ENCODE peak calls at places on chromosome 3, in eight cellular contexts. W is tibial artery; Y is kidney epithelial cell; Q is CD8-positive, alpha-beta T cell; H is CD8-positive, alpha-beta memory T cell; O is ovary; K is left lung; F is HCT116. J is an unnamed sample.

GRCh38 chr3:142211034-142211433 is 14.4 kb downstream of the GK5 start:
- DNase-seq in W (no peak), Y (no peak), Q (no peak), H (no peak), O (no peak), K (no peak), F (no peak), J (no peak)

GRCh38 chr3:32685604-32686185 is 707 bp downstream of the CNOT10 start:
- DNase-seq in W (no peak), Y (no peak), Q (no peak), H (no peak), O (no peak), K (no peak), F (no peak), J (no peak)

GRCh38 chr3:66504761-66505641 is 4.2 kb upstream of the LRIG1 start:
- DNase-seq in W (no peak), Y (no peak), Q (no peak), H (no peak), O (no peak), K (no peak), F (no peak), J (no peak)

GRCh38 chr3:141659821-141660597 is 78.1 kb upstream of the RNF7 start:
- DNase-seq in W (peak; percentile 84), Y (no peak), Q (no peak), H (no peak), O (peak; percentile 66), K (peak; percentile 68), F (no peak), J (peak; percentile 79)

GRCh38 chr3:45613781-45614180 is 19.2 kb downstream of the LIMD1 start:
- DNase-seq in W (no peak), Y (no peak), Q (no peak), H (no peak), O (no peak), K (peak; percentile 7), F (no peak), J (no peak)

GRCh38 chr3:171842864-171843511 is at the start of gene TMEM212:
- DNase-seq in W (no peak), Y (no peak), Q (no peak), H (no peak), O (no peak), K (no peak), F (no peak), J (no peak)

GRCh38 chr3:107962946-107963345 is 127.9 kb downstream of the CD47 start:
- DNase-seq in W (no peak), Y (peak; percentile 61), Q (no peak), H (no peak), O (no peak), K (no peak), F (no peak), J (no peak)

GRCh38 chr3:4600526-4600925 is 107.4 kb downstream of the ITPR1 start:
- DNase-seq in W (no peak), Y (no peak), Q (no peak), H (no peak), O (no peak), K (no peak), F (no peak), J (no peak)

GRCh38 chr3:29099296-29099695 is 181.6 kb upstream of the RBMS3 start:
- DNase-seq in W (no peak), Y (no peak), Q (no peak), H (no peak), O (no peak), K (no peak), F (no peak), J (peak; percentile 41)

GRCh38 chr3:140629351-140630137 is 48.3 kb upstream of the TRIM42 start:
- DNase-seq in W (no peak), Y (peak; percentile 91), Q (no peak), H (no peak), O (no peak), K (no peak), F (no peak), J (no peak)

GRCh38 chr3:30779686-30780287 is 114.7 kb downstream of the GADL1 start:
- DNase-seq in W (no peak), Y (no peak), Q (no peak), H (no peak), O (no peak), K (no peak), F (peak; percentile 16), J (no peak)

GRCh38 chr3:59341441-59341840 is 291.6 kb upstream of the CFAP20DC start:
- DNase-seq in W (no peak), Y (no peak), Q (no peak), H (no peak), O (no peak), K (no peak), F (no peak), J (no peak)

GRCh38 chr3:122984650-122985049 is 42.9 kb downstream of the SEMA5B start:
- DNase-seq in W (no peak), Y (no peak), Q (no peak), H (no peak), O (no peak), K (no peak), F (no peak), J (no peak)

GRCh38 chr3:10982782-10983181 is 9.8 kb upstream of the SLC6A1 start:
- DNase-seq in W (no peak), Y (no peak), Q (no peak), H (no peak), O (no peak), K (no peak), F (peak; percentile 59), J (no peak)

GRCh38 chr3:72300621-72301020 is 515.7 kb upstream of the PROK2 start:
- DNase-seq in W (no peak), Y (no peak), Q (no peak), H (no peak), O (no peak), K (no peak), F (no peak), J (no peak)

GRCh38 chr3:139301654-139302053 is 42.2 kb upstream of the MRPS22 start:
- DNase-seq in W (no peak), Y (no peak), Q (no peak), H (no peak), O (no peak), K (no peak), F (no peak), J (no peak)

GRCh38 chr3:40073310-40074007 is 236.0 kb upstream of the EIF1B start:
- DNase-seq in W (no peak), Y (no peak), Q (no peak), H (no peak), O (no peak), K (no peak), F (peak; percentile 0), J (no peak)

GRCh38 chr3:70358978-70359580 is 46.6 kb upstream of the MDFIC2 start:
- DNase-seq in W (no peak), Y (peak; percentile 19), Q (no peak), H (no peak), O (no peak), K (no peak), F (peak; percentile 0), J (no peak)

GRCh38 chr3:8713901-8714759 is 19.5 kb upstream of the CAV3 start:
- DNase-seq in W (no peak), Y (no peak), Q (no peak), H (no peak), O (no peak), K (no peak), F (peak; percentile 24), J (no peak)
- H3K27me3 ChIP-seq in W (no peaks in the 10 kb centered on the region), Y (no peaks in the 10 kb centered on the region), Q (no peaks in the 10 kb centered on the region), H (no peaks in the 10 kb centered on the region), O (no peaks in the 10 kb centered on the region), K (no peaks in the 10 kb centered on the region), F (no peaks in the 10 kb centered on the region), J (no peaks in the 10 kb centered on the region)

DNA sequence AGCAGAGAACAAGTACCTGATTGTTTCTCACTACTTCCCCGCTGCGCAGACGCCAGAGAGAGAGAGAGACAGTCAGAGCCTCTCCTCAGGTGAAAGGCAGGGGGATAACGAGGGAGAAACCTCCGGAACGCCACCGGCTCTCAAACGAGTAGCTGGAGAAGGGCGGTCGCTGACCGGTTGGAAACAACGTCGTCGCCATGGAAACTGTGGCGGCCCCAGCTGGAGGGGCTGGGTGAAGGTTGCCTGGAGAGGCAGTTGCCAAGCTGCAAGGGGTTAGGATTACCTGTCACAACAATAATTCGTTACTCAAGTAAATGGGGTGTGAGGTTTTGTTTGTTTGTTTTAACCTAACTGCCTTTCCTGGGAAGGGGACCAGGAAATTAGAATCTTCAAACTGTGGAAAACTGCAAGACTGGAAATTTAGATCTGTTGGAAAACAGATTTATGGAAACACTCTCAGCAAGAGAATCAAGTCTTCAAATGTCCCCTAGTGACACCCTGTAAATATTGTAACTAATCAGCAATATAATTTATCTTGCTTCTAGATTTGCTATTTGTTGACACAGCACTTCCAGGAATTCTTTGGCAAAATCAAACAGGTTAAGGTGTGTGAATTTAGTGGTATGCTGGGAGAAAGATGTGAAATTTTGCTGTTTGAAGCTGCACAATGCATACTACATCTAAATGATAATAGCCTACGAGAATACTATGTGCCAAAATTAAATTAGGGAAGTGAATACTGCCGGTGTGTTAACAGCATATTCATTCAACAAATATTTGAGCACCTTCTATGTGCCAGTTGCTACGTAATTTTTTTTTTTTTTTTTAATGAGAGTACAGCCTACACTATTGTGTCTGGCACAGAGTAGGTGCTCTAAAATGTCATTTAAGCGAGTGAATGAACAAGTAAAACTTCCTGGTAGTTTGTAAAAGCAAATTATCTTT is at the start of gene DNAH12:
- DNase-seq in W (no peak), Y (peak; percentile 29), Q (no peak), H (no peak), O (peak; percentile 63), K (peak; percentile 56), F (no peak), J (peak; percentile 80)
- H3K4me3 ChIP-seq in W (no peak within 1 kb of the TSS), Y (peak within 1 kb of the TSS; percentile 46), Q (no peak within 1 kb of the TSS), H (no peak within 1 kb of the TSS), O (no peak within 1 kb of the TSS), K (peak within 1 kb of the TSS; percentile 16), F (no peak within 1 kb of the TSS), J (no peak within 1 kb of the TSS)

GRCh38 chr3:187903697-187904096 is 158.4 kb upstream of the BCL6 start:
- DNase-seq in W (no peak), Y (no peak), Q (no peak), H (no peak), O (no peak), K (no peak), F (no peak), J (no peak)
- H3K27me3 ChIP-seq in W (no peaks in the 10 kb centered on the region), Y (no peaks in the 10 kb centered on the region), Q (no peaks in the 10 kb centered on the region), H (no peaks in the 10 kb centered on the region), O (no peaks in the 10 kb centered on the region), K (no peaks in the 10 kb centered on the region), F (no peaks in the 10 kb centered on the region), J (no peaks in the 10 kb centered on the region)

GRCh38 chr3:52298147-52299098 is 10.8 kb downstream of the GLYCTK start:
- DNase-seq in W (no peak), Y (no peak), Q (no peak), H (no peak), O (peak; percentile 60), K (no peak), F (no peak), J (no peak)

GRCh38 chr3:52301042-52301441 is 13.4 kb downstream of the GLYCTK start:
- DNase-seq in W (no peak), Y (no peak), Q (no peak), H (no peak), O (no peak), K (no peak), F (no peak), J (no peak)

GRCh38 chr3:52297242-52298146 is 9.9 kb downstream of the GLYCTK start:
- DNase-seq in W (no peak), Y (no peak), Q (no peak), H (no peak), O (no peak), K (no peak), F (no peak), J (no peak)

GRCh38 chr3:52299247-52299657 is 11.6 kb downstream of the GLYCTK start:
- DNase-seq in W (no peak), Y (no peak), Q (no peak), H (no peak), O (no peak), K (no peak), F (no peak), J (no peak)

GRCh38 chr3:52299815-52300611 is 12.4 kb downstream of the GLYCTK start:
- DNase-seq in W (no peak), Y (no peak), Q (no peak), H (no peak), O (peak; percentile 77), K (peak; percentile 58), F (no peak), J (no peak)
- H3K4me3 ChIP-seq in W (no peak overlapping the region), Y (no peak overlapping the region), Q (no peak overlapping the region), H (no peak overlapping the region), O (no peak overlapping the region), K (no peak overlapping the region), F (no peak overlapping the region), J (no peak overlapping the region)

J was measured in aorta.